ENCODE peak calls at places on chromosomes 6 and 20, in five cellular contexts. One of them, this sample, is unnamed.

GRCh38 chr6:129575378-129576118 is 134.4 kb downstream of the ARHGAP18 start:
- DNase-seq in glutamatergic neuron: no peak
- DNase-seq in ascending aorta: no peak
- DNase-seq in stimulated activated CD8-positive, alpha-beta memory T cell treated with anti-CD3 and anti-CD28 coated beads, Interleukin-15, amount 100 ng/mL, for 24 hours: no peak
- DNase-seq in GM23248: peak
- DNase-seq in this sample: no peak

GRCh38 chr6:7919871-7920270 is 9.3 kb upstream of the TXNDC5 start:
- DNase-seq in glutamatergic neuron: no peak
- DNase-seq in ascending aorta: no peak
- DNase-seq in stimulated activated CD8-positive, alpha-beta memory T cell treated with anti-CD3 and anti-CD28 coated beads, Interleukin-15, amount 100 ng/mL, for 24 hours: no peak
- DNase-seq in GM23248: peak
- DNase-seq in this sample: no peak

GRCh38 chr6:134187154-134187553 is 130.8 kb downstream of the SGK1 start:
- DNase-seq in glutamatergic neuron: no peak
- DNase-seq in ascending aorta: no peak
- DNase-seq in stimulated activated CD8-positive, alpha-beta memory T cell treated with anti-CD3 and anti-CD28 coated beads, Interleukin-15, amount 100 ng/mL, for 24 hours: no peak
- DNase-seq in GM23248: no peak
- DNase-seq in this sample: no peak

GRCh38 chr6:122222761-122223160 is 176.7 kb upstream of the HSF2 start:
- DNase-seq in glutamatergic neuron: no peak
- DNase-seq in ascending aorta: no peak
- DNase-seq in stimulated activated CD8-positive, alpha-beta memory T cell treated with anti-CD3 and anti-CD28 coated beads, Interleukin-15, amount 100 ng/mL, for 24 hours: no peak
- DNase-seq in GM23248: no peak
- DNase-seq in this sample: no peak

GRCh38 chr6:134119481-134119880 is 67.1 kb upstream of the SLC2A12 start:
- DNase-seq in glutamatergic neuron: no peak
- DNase-seq in ascending aorta: no peak
- DNase-seq in stimulated activated CD8-positive, alpha-beta memory T cell treated with anti-CD3 and anti-CD28 coated beads, Interleukin-15, amount 100 ng/mL, for 24 hours: no peak
- DNase-seq in GM23248: no peak
- DNase-seq in this sample: no peak

GRCh38 chr6:35490821-35491557 is 5.9 kb downstream of the TEAD3 start:
- DNase-seq in glutamatergic neuron: no peak
- DNase-seq in ascending aorta: no peak
- DNase-seq in stimulated activated CD8-positive, alpha-beta memory T cell treated with anti-CD3 and anti-CD28 coated beads, Interleukin-15, amount 100 ng/mL, for 24 hours: no peak
- DNase-seq in GM23248: no peak
- DNase-seq in this sample: no peak

GRCh38 chr6:15327271-15327670 is 81.4 kb downstream of the JARID2 start:
- DNase-seq in glutamatergic neuron: peak
- DNase-seq in ascending aorta: no peak
- DNase-seq in stimulated activated CD8-positive, alpha-beta memory T cell treated with anti-CD3 and anti-CD28 coated beads, Interleukin-15, amount 100 ng/mL, for 24 hours: no peak
- DNase-seq in GM23248: no peak
- DNase-seq in this sample: no peak

GRCh38 chr6:132270745-132271414 is 130.4 kb downstream of the MOXD1 start:
- DNase-seq in glutamatergic neuron: no peak
- DNase-seq in ascending aorta: no peak
- DNase-seq in stimulated activated CD8-positive, alpha-beta memory T cell treated with anti-CD3 and anti-CD28 coated beads, Interleukin-15, amount 100 ng/mL, for 24 hours: no peak
- DNase-seq in GM23248: peak
- DNase-seq in this sample: no peak

GRCh38 chr20:44594730-44595129 is 12.4 kb downstream of the PKIG start:
- DNase-seq in glutamatergic neuron: no peak
- DNase-seq in ascending aorta: no peak
- DNase-seq in stimulated activated CD8-positive, alpha-beta memory T cell treated with anti-CD3 and anti-CD28 coated beads, Interleukin-15, amount 100 ng/mL, for 24 hours: no peak
- DNase-seq in GM23248: peak
- DNase-seq in this sample: no peak

GRCh38 chr6:105452376-105452775 is 49.5 kb upstream of the PREP start:
- DNase-seq in glutamatergic neuron: no peak
- DNase-seq in ascending aorta: no peak
- DNase-seq in stimulated activated CD8-positive, alpha-beta memory T cell treated with anti-CD3 and anti-CD28 coated beads, Interleukin-15, amount 100 ng/mL, for 24 hours: no peak
- DNase-seq in GM23248: no peak
- DNase-seq in this sample: no peak

GRCh38 chr20:25178563-25179438 is 16.7 kb upstream of the ENTPD6 start:
- DNase-seq in glutamatergic neuron: no peak
- DNase-seq in ascending aorta: peak
- DNase-seq in stimulated activated CD8-positive, alpha-beta memory T cell treated with anti-CD3 and anti-CD28 coated beads, Interleukin-15, amount 100 ng/mL, for 24 hours: no peak
- DNase-seq in GM23248: peak
- DNase-seq in this sample: no peak

GRCh38 chr6:3575701-3576100 is 118.9 kb upstream of the SLC22A23 start:
- DNase-seq in glutamatergic neuron: no peak
- DNase-seq in ascending aorta: no peak
- DNase-seq in stimulated activated CD8-positive, alpha-beta memory T cell treated with anti-CD3 and anti-CD28 coated beads, Interleukin-15, amount 100 ng/mL, for 24 hours: no peak
- DNase-seq in GM23248: no peak
- DNase-seq in this sample: no peak

GRCh38 chr6:83215131-83216047 is 22.2 kb downstream of the RWDD2A start:
- DNase-seq in glutamatergic neuron: peak
- DNase-seq in ascending aorta: peak
- DNase-seq in stimulated activated CD8-positive, alpha-beta memory T cell treated with anti-CD3 and anti-CD28 coated beads, Interleukin-15, amount 100 ng/mL, for 24 hours: no peak
- DNase-seq in GM23248: peak
- DNase-seq in this sample: peak

GRCh38 chr6:132020138-132020551 is 69.0 kb upstream of the CCN2 start:
- DNase-seq in glutamatergic neuron: no peak
- DNase-seq in ascending aorta: peak
- DNase-seq in stimulated activated CD8-positive, alpha-beta memory T cell treated with anti-CD3 and anti-CD28 coated beads, Interleukin-15, amount 100 ng/mL, for 24 hours: no peak
- DNase-seq in GM23248: peak
- DNase-seq in this sample: peak

GRCh38 chr6:3870528-3870925 is 21.4 kb downstream of the FAM50B start:
- DNase-seq in glutamatergic neuron: no peak
- DNase-seq in ascending aorta: peak
- DNase-seq in stimulated activated CD8-positive, alpha-beta memory T cell treated with anti-CD3 and anti-CD28 coated beads, Interleukin-15, amount 100 ng/mL, for 24 hours: no peak
- DNase-seq in GM23248: no peak
- DNase-seq in this sample: no peak

GRCh38 chr6:81909162-81909561 is 156.7 kb upstream of the TENT5A start:
- DNase-seq in glutamatergic neuron: no peak
- DNase-seq in ascending aorta: no peak
- DNase-seq in stimulated activated CD8-positive, alpha-beta memory T cell treated with anti-CD3 and anti-CD28 coated beads, Interleukin-15, amount 100 ng/mL, for 24 hours: no peak
- DNase-seq in GM23248: no peak
- DNase-seq in this sample: no peak

GRCh38 chr6:46172176-46172575 is 1.4 kb upstream of the ENPP5 start:
- DNase-seq in glutamatergic neuron: no peak
- DNase-seq in ascending aorta: no peak
- DNase-seq in stimulated activated CD8-positive, alpha-beta memory T cell treated with anti-CD3 and anti-CD28 coated beads, Interleukin-15, amount 100 ng/mL, for 24 hours: no peak
- DNase-seq in GM23248: no peak
- DNase-seq in this sample: no peak

GRCh38 chr6:46248143-46248542 is 77.4 kb upstream of the ENPP5 start:
- DNase-seq in glutamatergic neuron: no peak
- DNase-seq in ascending aorta: no peak
- DNase-seq in stimulated activated CD8-positive, alpha-beta memory T cell treated with anti-CD3 and anti-CD28 coated beads, Interleukin-15, amount 100 ng/mL, for 24 hours: no peak
- DNase-seq in GM23248: no peak
- DNase-seq in this sample: no peak

GRCh38 chr6:110331383-110331782 is 26.8 kb downstream of the METTL24 start:
- DNase-seq in glutamatergic neuron: no peak
- DNase-seq in ascending aorta: no peak
- DNase-seq in stimulated activated CD8-positive, alpha-beta memory T cell treated with anti-CD3 and anti-CD28 coated beads, Interleukin-15, amount 100 ng/mL, for 24 hours: no peak
- DNase-seq in GM23248: no peak
- DNase-seq in this sample: no peak

GRCh38 chr20:20261159-20261558 is 106.7 kb upstream of the INSM1 start:
- DNase-seq in glutamatergic neuron: no peak
- DNase-seq in ascending aorta: no peak
- DNase-seq in stimulated activated CD8-positive, alpha-beta memory T cell treated with anti-CD3 and anti-CD28 coated beads, Interleukin-15, amount 100 ng/mL, for 24 hours: no peak
- DNase-seq in GM23248: no peak
- DNase-seq in this sample: no peak

GRCh38 chr6:116313377-116313776 is 33.6 kb upstream of the TSPYL1 start:
- DNase-seq in glutamatergic neuron: no peak
- DNase-seq in ascending aorta: no peak
- DNase-seq in stimulated activated CD8-positive, alpha-beta memory T cell treated with anti-CD3 and anti-CD28 coated beads, Interleukin-15, amount 100 ng/mL, for 24 hours: no peak
- DNase-seq in GM23248: peak
- DNase-seq in this sample: no peak

GRCh38 chr6:11413728-11414127 is 123.8 kb upstream of the TMEM170B start:
- DNase-seq in glutamatergic neuron: no peak
- DNase-seq in ascending aorta: no peak
- DNase-seq in stimulated activated CD8-positive, alpha-beta memory T cell treated with anti-CD3 and anti-CD28 coated beads, Interleukin-15, amount 100 ng/mL, for 24 hours: no peak
- DNase-seq in GM23248: peak
- DNase-seq in this sample: no peak

GRCh38 chr6:15296735-15297134 is 50.9 kb downstream of the JARID2 start:
- DNase-seq in glutamatergic neuron: no peak
- DNase-seq in ascending aorta: no peak
- DNase-seq in stimulated activated CD8-positive, alpha-beta memory T cell treated with anti-CD3 and anti-CD28 coated beads, Interleukin-15, amount 100 ng/mL, for 24 hours: no peak
- DNase-seq in GM23248: no peak
- DNase-seq in this sample: no peak